ENCODE peak calls at places on chromosome 11, in four cellular contexts. P is WTC11, D is K562, T is GM12878. A is an unnamed sample.

GRCh38 chr11:135022430-135022829 is 610.4 kb upstream of the B3GAT1 start:
- DNase-seq in P (no peak), T (no peak), D (no peak), A (no peak)

GRCh38 chr11:125846188-125846587 is 13.1 kb downstream of the PATE4 start:
- DNase-seq in D (no peak), T (no peak), P (no peak), A (no peak)

GRCh38 chr11:69848196-69848595 is 29.0 kb upstream of the FGF3 start:
- DNase-seq in P (no peak), T (no peak), D (no peak), A (no peak)

GRCh38 chr11:17581732-17582053 is 34.6 kb downstream of the OTOG start:
- DNase-seq in D (no peak), P (no peak), T (no peak), A (no peak)

GRCh38 chr11:72189448-72190250 is 2.3 kb upstream of the FOLR1 start:
- DNase-seq in T (no peak), P (no peak), D (no peak), A (peak; percentile 27)

GRCh38 chr11:64268687-64269379 is 15.6 kb downstream of the BAD start:
- DNase-seq in T (no peak), D (peak; percentile 45), P (peak; percentile 49), A (peak; percentile 77)

GRCh38 chr11:12585861-12586260 is 88.4 kb upstream of the TEAD1 start:
- DNase-seq in T (no peak), P (no peak), D (no peak), A (no peak)

GRCh38 chr11:104694259-104695070 is 203.8 kb downstream of the CASP12 start:
- DNase-seq in P (no peak), D (no peak), T (no peak), A (no peak)

GRCh38 chr11:114796954-114797721 is 118.8 kb downstream of the NXPE2 start:
- DNase-seq in D (no peak), P (no peak), T (no peak), A (no peak)

GRCh38 chr11:95505927-95506426 is 275.0 kb upstream of the SESN3 start:
- DNase-seq in P (no peak), D (no peak), T (no peak), A (no peak)

GRCh38 chr11:128689946-128690745 is 3.7 kb upstream of the FLI1 start:
- DNase-seq in P (peak; percentile 26), T (no peak), D (no peak), A (peak; percentile 59)

GRCh38 chr11:70126494-70126893 is 48.4 kb downstream of the ANO1 start:
- DNase-seq in P (no peak), T (no peak), D (no peak), A (no peak)

DNA sequence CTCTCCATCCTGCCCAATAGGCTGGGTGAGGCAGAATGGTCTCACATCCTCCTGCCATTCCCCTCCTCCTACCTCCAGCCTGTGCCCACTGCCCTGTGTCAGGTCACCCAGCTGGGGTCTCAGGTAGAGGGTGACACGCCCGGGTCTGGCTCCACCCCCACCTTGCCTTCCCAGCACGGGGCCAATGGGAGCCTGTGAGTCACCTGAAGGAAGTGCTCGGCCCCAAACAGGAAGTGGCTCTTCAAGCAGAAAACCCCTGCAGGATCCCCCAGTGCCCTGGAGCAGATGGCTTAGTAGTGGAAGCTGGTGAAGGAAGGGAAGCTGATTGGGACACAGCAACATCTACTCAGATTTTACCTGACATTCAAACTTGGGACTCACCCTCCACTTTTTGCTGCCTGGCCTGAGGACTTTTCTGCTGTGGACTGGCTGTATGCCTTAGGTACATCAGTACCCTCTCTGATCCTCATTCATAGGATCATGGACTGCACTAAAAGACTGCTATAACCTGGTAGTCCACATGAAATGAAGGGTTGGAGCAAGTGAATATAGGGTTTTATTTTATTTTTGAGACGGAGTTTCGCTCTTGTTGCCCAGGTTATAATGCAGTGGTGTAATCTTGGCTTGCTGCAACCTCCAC is 33.4 kb downstream of the GDPD5 start:
- DNase-seq in P (peak; percentile 32), D (peak; percentile 42), T (no peak), A (no peak)
- TF ChIP-seq USF1 in P (no peak), D (no peak), T (no peak), A (no peak)

GRCh38 chr11:11035331-11035730 is 177.5 kb upstream of the ZBED5 start:
- DNase-seq in D (no peak), T (no peak), P (no peak), A (no peak)

GRCh38 chr11:11038339-11039248 is 180.7 kb upstream of the ZBED5 start:
- DNase-seq in T (no peak), D (no peak), P (no peak), A (no peak)

GRCh38 chr11:11034476-11034875 is 176.6 kb upstream of the ZBED5 start:
- DNase-seq in P (no peak), D (no peak), T (no peak), A (no peak)

GRCh38 chr11:11037162-11037732 is 179.4 kb upstream of the ZBED5 start:
- DNase-seq in D (no peak), T (no peak), P (no peak), A (no peak)

GRCh38 chr11:11036185-11037161 is 178.6 kb upstream of the ZBED5 start:
- DNase-seq in P (peak; percentile 32), T (no peak), D (peak; percentile 40), A (peak; percentile 55)
- TF ChIP-seq USF1 in P (no peak), T (no peak), D (no peak), A (no peak)

DNA sequence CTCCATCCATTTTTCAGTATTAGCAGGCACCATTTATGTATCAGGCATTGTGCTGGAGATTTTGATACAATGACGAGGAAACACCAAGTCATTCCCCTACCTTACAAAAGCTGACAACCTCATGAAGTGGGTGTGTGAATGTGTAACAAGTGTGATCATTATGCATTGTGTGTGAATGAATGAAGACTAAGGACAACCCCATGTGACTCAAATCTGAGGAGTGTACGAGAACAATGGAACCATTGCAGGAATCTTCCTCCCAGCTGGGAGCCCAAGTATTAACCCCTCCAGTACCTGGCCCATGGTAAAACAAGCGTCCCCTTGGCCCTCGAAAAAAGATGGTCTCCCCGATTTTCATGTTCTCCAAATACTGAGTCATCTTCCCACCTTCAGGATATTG is 4.4 kb downstream of the CYB5R2 start:
- DNase-seq in T (no peak), D (no peak), P (no peak), A (no peak)
- TF ChIP-seq USF1 in T (no peak), D (no peak), P (no peak), A (no peak)

GRCh38 chr11:46942172-46942571 is 5.6 kb downstream of the CSTPP1 start:
- DNase-seq in D (no peak), T (no peak), P (no peak), A (no peak)

GRCh38 chr11:46936138-46937110 is at the start of gene CSTPP1:
- DNase-seq in T (peak; percentile 77), D (peak; percentile 97), P (peak; percentile 96), A (peak; percentile 95)
- TF ChIP-seq USF1 in T (no peak), D (no peak), P (no peak), A (no peak)